ENCODE peak calls at places on chromosomes 4 and X, in five cellular contexts. One of them, this sample, is unnamed.

GRCh38 chr4:157072002-157072401 is 3.9 kb upstream of the GLRB start:
- DNase-seq in colonic mucosa: no peak
- DNase-seq in effector memory CD8-positive, alpha-beta T cell: no peak
- DNase-seq in astrocyte of the hippocampus: no peak
- DNase-seq in brain microvascular endothelial cell: no peak
- DNase-seq in this sample: no peak

GRCh38 chr4:95268819-95269565 is 279.8 kb downstream of the UNC5C start:
- DNase-seq in astrocyte of the hippocampus: peak
- DNase-seq in colonic mucosa: no peak
- DNase-seq in brain microvascular endothelial cell: peak
- DNase-seq in effector memory CD8-positive, alpha-beta T cell: no peak
- DNase-seq in this sample: no peak

GRCh38 chrX:46770006-46770816 is 11.3 kb upstream of the SLC9A7 start:
- DNase-seq in astrocyte of the hippocampus: peak
- DNase-seq in brain microvascular endothelial cell: peak
- DNase-seq in effector memory CD8-positive, alpha-beta T cell: no peak
- DNase-seq in colonic mucosa: no peak
- DNase-seq in this sample: no peak

GRCh38 chrX:71619193-71619592 is 882 bp upstream of the CXCR3 start:
- DNase-seq in brain microvascular endothelial cell: no peak
- DNase-seq in effector memory CD8-positive, alpha-beta T cell: peak
- DNase-seq in astrocyte of the hippocampus: no peak
- DNase-seq in colonic mucosa: no peak
- DNase-seq in this sample: no peak

GRCh38 chr4:1010522-1011021 is 854 bp upstream of the FGFRL1 start:
- DNase-seq in astrocyte of the hippocampus: peak
- DNase-seq in colonic mucosa: peak
- DNase-seq in brain microvascular endothelial cell: peak
- DNase-seq in effector memory CD8-positive, alpha-beta T cell: peak
- DNase-seq in this sample: no peak

GRCh38 chr4:15327311-15328298 is 100.2 kb upstream of the C1QTNF7 start:
- DNase-seq in effector memory CD8-positive, alpha-beta T cell: no peak
- DNase-seq in colonic mucosa: no peak
- DNase-seq in astrocyte of the hippocampus: no peak
- DNase-seq in brain microvascular endothelial cell: peak
- DNase-seq in this sample: no peak

GRCh38 chr4:122224348-122224747 is 72.2 kb downstream of the BLTP1 start:
- DNase-seq in astrocyte of the hippocampus: peak
- DNase-seq in brain microvascular endothelial cell: peak
- DNase-seq in colonic mucosa: peak
- DNase-seq in effector memory CD8-positive, alpha-beta T cell: no peak
- DNase-seq in this sample: no peak

GRCh38 chr4:36280555-36280954 is 861 bp upstream of the DTHD1 start:
- DNase-seq in brain microvascular endothelial cell: no peak
- DNase-seq in effector memory CD8-positive, alpha-beta T cell: no peak
- DNase-seq in colonic mucosa: no peak
- DNase-seq in astrocyte of the hippocampus: peak
- DNase-seq in this sample: no peak

GRCh38 chr4:44583393-44583792 is 68.0 kb downstream of the YIPF7 start:
- DNase-seq in effector memory CD8-positive, alpha-beta T cell: no peak
- DNase-seq in brain microvascular endothelial cell: no peak
- DNase-seq in astrocyte of the hippocampus: no peak
- DNase-seq in colonic mucosa: no peak
- DNase-seq in this sample: no peak

GRCh38 chr4:124526760-124527159 is 185.8 kb downstream of the ANKRD50 start:
- DNase-seq in effector memory CD8-positive, alpha-beta T cell: no peak
- DNase-seq in astrocyte of the hippocampus: no peak
- DNase-seq in brain microvascular endothelial cell: no peak
- DNase-seq in colonic mucosa: no peak
- DNase-seq in this sample: no peak

GRCh38 chr4:14079601-14080000 is 452.1 kb upstream of the BOD1L1 start:
- DNase-seq in colonic mucosa: no peak
- DNase-seq in astrocyte of the hippocampus: no peak
- DNase-seq in effector memory CD8-positive, alpha-beta T cell: no peak
- DNase-seq in brain microvascular endothelial cell: no peak
- DNase-seq in this sample: no peak

GRCh38 chr4:28709821-28710330 is 1849.2 kb downstream of the STIM2 start:
- DNase-seq in astrocyte of the hippocampus: no peak
- DNase-seq in colonic mucosa: no peak
- DNase-seq in effector memory CD8-positive, alpha-beta T cell: no peak
- DNase-seq in brain microvascular endothelial cell: peak
- DNase-seq in this sample: no peak

GRCh38 chr4:39718366-39719323 is 20.7 kb downstream of the UBE2K start:
- DNase-seq in colonic mucosa: no peak
- DNase-seq in brain microvascular endothelial cell: no peak
- DNase-seq in effector memory CD8-positive, alpha-beta T cell: no peak
- DNase-seq in astrocyte of the hippocampus: no peak
- DNase-seq in this sample: no peak

GRCh38 chrX:155068165-155068564 is 2.8 kb downstream of the CMC4 start:
- DNase-seq in brain microvascular endothelial cell: peak
- DNase-seq in colonic mucosa: no peak
- DNase-seq in effector memory CD8-positive, alpha-beta T cell: no peak
- DNase-seq in astrocyte of the hippocampus: peak
- DNase-seq in this sample: no peak

GRCh38 chr4:40065010-40065409 is 8.4 kb downstream of the N4BP2 start:
- DNase-seq in astrocyte of the hippocampus: no peak
- DNase-seq in colonic mucosa: no peak
- DNase-seq in effector memory CD8-positive, alpha-beta T cell: no peak
- DNase-seq in brain microvascular endothelial cell: no peak
- DNase-seq in this sample: no peak

GRCh38 chr4:24174622-24175021 is 284.8 kb upstream of the PPARGC1A start:
- DNase-seq in brain microvascular endothelial cell: no peak
- DNase-seq in effector memory CD8-positive, alpha-beta T cell: no peak
- DNase-seq in colonic mucosa: no peak
- DNase-seq in astrocyte of the hippocampus: peak
- DNase-seq in this sample: no peak

GRCh38 chr4:14022428-14022827 is 394.9 kb upstream of the BOD1L1 start:
- DNase-seq in brain microvascular endothelial cell: peak
- DNase-seq in astrocyte of the hippocampus: peak
- DNase-seq in colonic mucosa: no peak
- DNase-seq in effector memory CD8-positive, alpha-beta T cell: no peak
- DNase-seq in this sample: no peak

GRCh38 chrX:48540015-48540350 is 469 bp downstream of the TBC1D25 start:
- DNase-seq in effector memory CD8-positive, alpha-beta T cell: peak
- DNase-seq in colonic mucosa: peak
- DNase-seq in brain microvascular endothelial cell: peak
- DNase-seq in astrocyte of the hippocampus: peak
- DNase-seq in this sample: no peak

This sample was measured in SHP77 treated with DMSO at 0.1 percent for 48 hours.